ENCODE peak calls at places on chromosomes 13 and 19, in ten cellular contexts. N, P, U, S, X, O, L, Z, C and T are unnamed samples.

GRCh38 chr13:51311271-51311670 is 28.2 kb upstream of the SERPINE3 start:
- DNase-seq in N (no peak), P (no peak), U (no peak), S (no peak), X (no peak), O (no peak), L (no peak), Z (no peak), C (no peak), T (no peak)

GRCh38 chr13:78102121-78102677 is 183.6 kb upstream of the EDNRB start:
- DNase-seq in N (no peak), P (peak; percentile 91), U (no peak), S (no peak), X (no peak), O (no peak), L (no peak), Z (no peak), C (no peak), T (no peak)

GRCh38 chr19:45037393-45038169 is 1.3 kb upstream of the CLASRP start:
- DNase-seq in N (no peak), P (no peak), U (no peak), S (no peak), X (no peak), O (no peak), L (no peak), Z (no peak), C (no peak), T (no peak)

GRCh38 chr19:12065100-12065538 is 588 bp downstream of the ZNF844 start:
- DNase-seq in N (no peak), P (peak; percentile 54), U (peak; percentile 22), S (no peak), X (no peak), O (no peak), L (peak; percentile 12), Z (no peak), C (no peak), T (no peak)

GRCh38 chr19:42443944-42444398 is 1.2 kb upstream of the CXCL17 start:
- DNase-seq in N (no peak), P (no peak), U (no peak), S (no peak), X (no peak), O (no peak), L (no peak), Z (no peak), C (peak; percentile 58), T (no peak)

GRCh38 chr19:3068071-3068470 is 5.8 kb upstream of the TLE5 start:
- DNase-seq in N (no peak), P (no peak), U (no peak), S (peak; percentile 73), X (no peak), O (no peak), L (no peak), Z (no peak), C (no peak), T (no peak)

GRCh38 chr19:1673645-1674292 is 21.4 kb upstream of the TCF3 start:
- DNase-seq in N (no peak), P (no peak), U (no peak), S (no peak), X (no peak), O (no peak), L (no peak), Z (no peak), C (no peak), T (no peak)

GRCh38 chr13:86710013-86710412 is 910.8 kb upstream of the SLITRK6 start:
- DNase-seq in N (no peak), P (no peak), U (no peak), S (no peak), X (no peak), O (no peak), L (no peak), Z (no peak), C (no peak), T (no peak)

GRCh38 chr13:99959538-99960230 is 11.9 kb downstream of the ZIC5 start:
- DNase-seq in N (no peak), P (no peak), U (peak; percentile 55), S (no peak), X (no peak), O (no peak), L (no peak), Z (no peak), C (no peak), T (no peak)

GRCh38 chr13:32956595-32956933 is 59.7 kb upstream of the KL start:
- DNase-seq in N (no peak), P (no peak), U (no peak), S (no peak), X (no peak), O (no peak), L (no peak), Z (no peak), C (no peak), T (no peak)

GRCh38 chr13:58018865-58019264 is 387.3 kb downstream of the PCDH17 start:
- DNase-seq in N (no peak), P (no peak), U (no peak), S (no peak), X (no peak), O (no peak), L (no peak), Z (no peak), C (no peak), T (no peak)